ENCODE peak calls at places on chromosomes 4 and X, in ten cellular contexts. One of them, this sample, is unnamed.

GRCh38 chrX:53831662-53832635 is 145.4 kb upstream of the HUWE1 start:
- DNase-seq in kidney epithelial cell: no peak
- DNase-seq in esophagus muscularis mucosa: no peak
- DNase-seq in IMR-90: peak
- DNase-seq in mucosa of descending colon: no peak
- DNase-seq in upper lobe of right lung: no peak
- DNase-seq in cardiac muscle cell: peak
- DNase-seq in choroid plexus epithelial cell: peak
- DNase-seq in dorsolateral prefrontal cortex: no peak
- DNase-seq in left ventricle myocardium inferior: no peak
- DNase-seq in this sample: peak

GRCh38 chr4:83124079-83124780 is 9.7 kb upstream of the PLAC8 start:
- DNase-seq in kidney epithelial cell: no peak
- DNase-seq in esophagus muscularis mucosa: no peak
- DNase-seq in IMR-90: peak
- DNase-seq in mucosa of descending colon: no peak
- DNase-seq in upper lobe of right lung: no peak
- DNase-seq in cardiac muscle cell: no peak
- DNase-seq in choroid plexus epithelial cell: no peak
- DNase-seq in dorsolateral prefrontal cortex: no peak
- DNase-seq in left ventricle myocardium inferior: no peak
- DNase-seq in this sample: peak

GRCh38 chrX:103734125-103734760 is 23.5 kb downstream of the TMEM31 start:
- DNase-seq in kidney epithelial cell: no peak
- DNase-seq in esophagus muscularis mucosa: no peak
- DNase-seq in IMR-90: peak
- DNase-seq in mucosa of descending colon: no peak
- DNase-seq in upper lobe of right lung: no peak
- DNase-seq in cardiac muscle cell: peak
- DNase-seq in choroid plexus epithelial cell: peak
- DNase-seq in dorsolateral prefrontal cortex: no peak
- DNase-seq in left ventricle myocardium inferior: no peak
- DNase-seq in this sample: peak

GRCh38 chrX:106707771-106708454 is 18.6 kb upstream of the RNF128 start:
- DNase-seq in kidney epithelial cell: peak
- DNase-seq in esophagus muscularis mucosa: no peak
- DNase-seq in IMR-90: peak
- DNase-seq in mucosa of descending colon: no peak
- DNase-seq in upper lobe of right lung: no peak
- DNase-seq in cardiac muscle cell: peak
- DNase-seq in choroid plexus epithelial cell: peak
- DNase-seq in dorsolateral prefrontal cortex: no peak
- DNase-seq in left ventricle myocardium inferior: no peak
- DNase-seq in this sample: peak

GRCh38 chrX:43514820-43515219 is 141.3 kb upstream of the MAOA start:
- DNase-seq in kidney epithelial cell: no peak
- DNase-seq in esophagus muscularis mucosa: no peak
- DNase-seq in IMR-90: no peak
- DNase-seq in mucosa of descending colon: no peak
- DNase-seq in upper lobe of right lung: no peak
- DNase-seq in cardiac muscle cell: no peak
- DNase-seq in choroid plexus epithelial cell: no peak
- DNase-seq in dorsolateral prefrontal cortex: no peak
- DNase-seq in left ventricle myocardium inferior: no peak
- DNase-seq in this sample: no peak

GRCh38 chr4:109629775-109630174 is 69.7 kb downstream of the MCUB start:
- DNase-seq in kidney epithelial cell: no peak
- DNase-seq in esophagus muscularis mucosa: no peak
- DNase-seq in IMR-90: no peak
- DNase-seq in mucosa of descending colon: no peak
- DNase-seq in upper lobe of right lung: no peak
- DNase-seq in cardiac muscle cell: no peak
- DNase-seq in choroid plexus epithelial cell: no peak
- DNase-seq in dorsolateral prefrontal cortex: no peak
- DNase-seq in left ventricle myocardium inferior: no peak
- DNase-seq in this sample: no peak

GRCh38 chr4:3514806-3515421 is 17.3 kb downstream of the LRPAP1 start:
- DNase-seq in kidney epithelial cell: no peak
- DNase-seq in esophagus muscularis mucosa: no peak
- DNase-seq in IMR-90: no peak
- DNase-seq in mucosa of descending colon: peak
- DNase-seq in upper lobe of right lung: no peak
- DNase-seq in cardiac muscle cell: no peak
- DNase-seq in choroid plexus epithelial cell: no peak
- DNase-seq in dorsolateral prefrontal cortex: no peak
- DNase-seq in left ventricle myocardium inferior: peak
- DNase-seq in this sample: no peak

GRCh38 chr4:3660086-3660927 is 105.9 kb upstream of the ADRA2C start:
- DNase-seq in kidney epithelial cell: no peak
- DNase-seq in esophagus muscularis mucosa: no peak
- DNase-seq in IMR-90: peak
- DNase-seq in mucosa of descending colon: no peak
- DNase-seq in upper lobe of right lung: no peak
- DNase-seq in cardiac muscle cell: no peak
- DNase-seq in choroid plexus epithelial cell: no peak
- DNase-seq in dorsolateral prefrontal cortex: peak
- DNase-seq in left ventricle myocardium inferior: no peak
- DNase-seq in this sample: no peak

GRCh38 chr4:56995525-56995924 is 16.8 kb downstream of the POLR2B start:
- DNase-seq in kidney epithelial cell: no peak
- DNase-seq in esophagus muscularis mucosa: no peak
- DNase-seq in IMR-90: peak
- DNase-seq in mucosa of descending colon: no peak
- DNase-seq in upper lobe of right lung: no peak
- DNase-seq in cardiac muscle cell: peak
- DNase-seq in choroid plexus epithelial cell: peak
- DNase-seq in dorsolateral prefrontal cortex: peak
- DNase-seq in left ventricle myocardium inferior: peak
- DNase-seq in this sample: peak

GRCh38 chr4:185358514-185359433 is 37.0 kb downstream of the LRP2BP start:
- DNase-seq in kidney epithelial cell: no peak
- DNase-seq in esophagus muscularis mucosa: no peak
- DNase-seq in IMR-90: peak
- DNase-seq in mucosa of descending colon: no peak
- DNase-seq in upper lobe of right lung: no peak
- DNase-seq in cardiac muscle cell: no peak
- DNase-seq in choroid plexus epithelial cell: peak
- DNase-seq in dorsolateral prefrontal cortex: no peak
- DNase-seq in left ventricle myocardium inferior: no peak
- DNase-seq in this sample: no peak

GRCh38 chr4:14028862-14029261 is 401.3 kb upstream of the BOD1L1 start:
- DNase-seq in kidney epithelial cell: no peak
- DNase-seq in esophagus muscularis mucosa: no peak
- DNase-seq in IMR-90: no peak
- DNase-seq in mucosa of descending colon: no peak
- DNase-seq in upper lobe of right lung: no peak
- DNase-seq in cardiac muscle cell: no peak
- DNase-seq in choroid plexus epithelial cell: peak
- DNase-seq in dorsolateral prefrontal cortex: peak
- DNase-seq in left ventricle myocardium inferior: peak
- DNase-seq in this sample: no peak

GRCh38 chr4:98510757-98511517 is 147.5 kb downstream of the TSPAN5 start:
- DNase-seq in kidney epithelial cell: no peak
- DNase-seq in esophagus muscularis mucosa: peak
- DNase-seq in IMR-90: peak
- DNase-seq in mucosa of descending colon: no peak
- DNase-seq in upper lobe of right lung: no peak
- DNase-seq in cardiac muscle cell: peak
- DNase-seq in choroid plexus epithelial cell: peak
- DNase-seq in dorsolateral prefrontal cortex: no peak
- DNase-seq in left ventricle myocardium inferior: no peak
- DNase-seq in this sample: peak

GRCh38 chr4:98508248-98508647 is 150.2 kb downstream of the TSPAN5 start:
- DNase-seq in kidney epithelial cell: no peak
- DNase-seq in esophagus muscularis mucosa: no peak
- DNase-seq in IMR-90: no peak
- DNase-seq in mucosa of descending colon: no peak
- DNase-seq in upper lobe of right lung: no peak
- DNase-seq in cardiac muscle cell: no peak
- DNase-seq in choroid plexus epithelial cell: no peak
- DNase-seq in dorsolateral prefrontal cortex: no peak
- DNase-seq in left ventricle myocardium inferior: no peak
- DNase-seq in this sample: no peak

GRCh38 chr4:98510340-98510739 is 148.1 kb downstream of the TSPAN5 start:
- DNase-seq in kidney epithelial cell: no peak
- DNase-seq in esophagus muscularis mucosa: no peak
- DNase-seq in IMR-90: no peak
- DNase-seq in mucosa of descending colon: no peak
- DNase-seq in upper lobe of right lung: no peak
- DNase-seq in cardiac muscle cell: peak
- DNase-seq in choroid plexus epithelial cell: no peak
- DNase-seq in dorsolateral prefrontal cortex: no peak
- DNase-seq in left ventricle myocardium inferior: no peak
- DNase-seq in this sample: no peak

GRCh38 chr4:98508825-98509539 is 149.4 kb downstream of the TSPAN5 start:
- DNase-seq in kidney epithelial cell: no peak
- DNase-seq in esophagus muscularis mucosa: no peak
- DNase-seq in IMR-90: no peak
- DNase-seq in mucosa of descending colon: no peak
- DNase-seq in upper lobe of right lung: no peak
- DNase-seq in cardiac muscle cell: no peak
- DNase-seq in choroid plexus epithelial cell: peak
- DNase-seq in dorsolateral prefrontal cortex: no peak
- DNase-seq in left ventricle myocardium inferior: no peak
- DNase-seq in this sample: no peak

GRCh38 chr4:98509641-98510170 is 148.7 kb downstream of the TSPAN5 start:
- DNase-seq in kidney epithelial cell: no peak
- DNase-seq in esophagus muscularis mucosa: no peak
- DNase-seq in IMR-90: no peak
- DNase-seq in mucosa of descending colon: no peak
- DNase-seq in upper lobe of right lung: no peak
- DNase-seq in cardiac muscle cell: no peak
- DNase-seq in choroid plexus epithelial cell: peak
- DNase-seq in dorsolateral prefrontal cortex: no peak
- DNase-seq in left ventricle myocardium inferior: no peak
- DNase-seq in this sample: peak
- H3K4me3 ChIP-seq in kidney epithelial cell: no peak
- H3K4me3 ChIP-seq in esophagus muscularis mucosa: no peak
- H3K4me3 ChIP-seq in IMR-90: no peak
- H3K4me3 ChIP-seq in mucosa of descending colon: no peak
- H3K4me3 ChIP-seq in upper lobe of right lung: no peak
- H3K4me3 ChIP-seq in cardiac muscle cell: no peak
- H3K4me3 ChIP-seq in choroid plexus epithelial cell: no peak
- H3K4me3 ChIP-seq in dorsolateral prefrontal cortex: no peak
- H3K4me3 ChIP-seq in left ventricle myocardium inferior: no peak
- H3K4me3 ChIP-seq in this sample: no peak

DNA sequence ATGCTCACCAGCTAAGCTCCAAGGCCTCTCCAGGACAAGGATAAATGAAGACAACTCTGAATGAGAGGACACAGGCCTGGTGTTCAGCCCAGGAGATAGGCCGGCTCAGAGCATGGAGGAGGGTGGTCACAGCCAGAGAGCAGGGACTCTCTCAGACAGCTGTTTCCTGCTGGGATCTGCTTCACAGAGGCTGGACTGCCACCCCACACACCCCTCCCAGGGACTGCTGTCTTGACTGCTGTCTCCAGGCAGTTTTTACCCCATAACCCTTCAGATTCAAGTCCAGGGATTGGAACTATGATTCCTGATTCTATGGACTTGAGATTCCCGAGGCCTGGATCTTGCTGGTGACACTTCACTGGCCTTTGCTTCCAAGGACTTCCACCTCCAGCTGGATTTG is 89.1 kb downstream of the SMIM20 start:
- DNase-seq in kidney epithelial cell: no peak
- DNase-seq in esophagus muscularis mucosa: no peak
- DNase-seq in IMR-90: no peak
- DNase-seq in mucosa of descending colon: no peak
- DNase-seq in upper lobe of right lung: no peak
- DNase-seq in cardiac muscle cell: no peak
- DNase-seq in choroid plexus epithelial cell: no peak
- DNase-seq in dorsolateral prefrontal cortex: no peak
- DNase-seq in left ventricle myocardium inferior: no peak
- DNase-seq in this sample: no peak
- TF ChIP-seq CTCF in kidney epithelial cell: no peak
- TF ChIP-seq CTCF in esophagus muscularis mucosa: no peak
- TF ChIP-seq CTCF in IMR-90: no peak
- TF ChIP-seq CTCF in mucosa of descending colon: no peak
- TF ChIP-seq CTCF in upper lobe of right lung: no peak
- TF ChIP-seq CTCF in cardiac muscle cell: no peak
- TF ChIP-seq CTCF in choroid plexus epithelial cell: no peak
- TF ChIP-seq CTCF in dorsolateral prefrontal cortex: no peak
- TF ChIP-seq CTCF in left ventricle myocardium inferior: no peak
- TF ChIP-seq CTCF in this sample: no peak

GRCh38 chr4:108172231-108172779 is 3.6 kb upstream of the LEF1 start:
- DNase-seq in kidney epithelial cell: no peak
- DNase-seq in esophagus muscularis mucosa: no peak
- DNase-seq in IMR-90: no peak
- DNase-seq in mucosa of descending colon: no peak
- DNase-seq in upper lobe of right lung: peak
- DNase-seq in cardiac muscle cell: peak
- DNase-seq in choroid plexus epithelial cell: no peak
- DNase-seq in dorsolateral prefrontal cortex: no peak
- DNase-seq in left ventricle myocardium inferior: no peak
- DNase-seq in this sample: no peak

GRCh38 chr4:108171541-108172230 is 3.0 kb upstream of the LEF1 start:
- DNase-seq in kidney epithelial cell: no peak
- DNase-seq in esophagus muscularis mucosa: no peak
- DNase-seq in IMR-90: no peak
- DNase-seq in mucosa of descending colon: peak
- DNase-seq in upper lobe of right lung: no peak
- DNase-seq in cardiac muscle cell: no peak
- DNase-seq in choroid plexus epithelial cell: no peak
- DNase-seq in dorsolateral prefrontal cortex: no peak
- DNase-seq in left ventricle myocardium inferior: no peak
- DNase-seq in this sample: no peak

GRCh38 chr4:108169639-108170038 is 907 bp upstream of the LEF1 start:
- DNase-seq in kidney epithelial cell: no peak
- DNase-seq in esophagus muscularis mucosa: no peak
- DNase-seq in IMR-90: no peak
- DNase-seq in mucosa of descending colon: no peak
- DNase-seq in upper lobe of right lung: no peak
- DNase-seq in cardiac muscle cell: no peak
- DNase-seq in choroid plexus epithelial cell: no peak
- DNase-seq in dorsolateral prefrontal cortex: no peak
- DNase-seq in left ventricle myocardium inferior: no peak
- DNase-seq in this sample: no peak

GRCh38 chr4:108168672-108169562 is at the start of gene LEF1:
- DNase-seq in kidney epithelial cell: no peak
- DNase-seq in esophagus muscularis mucosa: no peak
- DNase-seq in IMR-90: peak
- DNase-seq in mucosa of descending colon: peak
- DNase-seq in upper lobe of right lung: peak
- DNase-seq in cardiac muscle cell: peak
- DNase-seq in choroid plexus epithelial cell: peak
- DNase-seq in dorsolateral prefrontal cortex: no peak
- DNase-seq in left ventricle myocardium inferior: no peak
- DNase-seq in this sample: peak

GRCh38 chr4:108170729-108171540 is 2.2 kb upstream of the LEF1 start:
- DNase-seq in kidney epithelial cell: no peak
- DNase-seq in esophagus muscularis mucosa: no peak
- DNase-seq in IMR-90: no peak
- DNase-seq in mucosa of descending colon: no peak
- DNase-seq in upper lobe of right lung: no peak
- DNase-seq in cardiac muscle cell: no peak
- DNase-seq in choroid plexus epithelial cell: no peak
- DNase-seq in dorsolateral prefrontal cortex: no peak
- DNase-seq in left ventricle myocardium inferior: no peak
- DNase-seq in this sample: no peak
- H3K4me3 ChIP-seq in kidney epithelial cell: no peak
- H3K4me3 ChIP-seq in esophagus muscularis mucosa: no peak
- H3K4me3 ChIP-seq in IMR-90: no peak
- H3K4me3 ChIP-seq in mucosa of descending colon: no peak
- H3K4me3 ChIP-seq in upper lobe of right lung: no peak
- H3K4me3 ChIP-seq in cardiac muscle cell: no peak
- H3K4me3 ChIP-seq in choroid plexus epithelial cell: no peak
- H3K4me3 ChIP-seq in dorsolateral prefrontal cortex: no peak
- H3K4me3 ChIP-seq in left ventricle myocardium inferior: no peak
- H3K4me3 ChIP-seq in this sample: no peak

GRCh38 chr4:106201373-106201772 is 114.6 kb downstream of the TBCK start:
- DNase-seq in kidney epithelial cell: no peak
- DNase-seq in esophagus muscularis mucosa: no peak
- DNase-seq in IMR-90: peak
- DNase-seq in mucosa of descending colon: no peak
- DNase-seq in upper lobe of right lung: no peak
- DNase-seq in cardiac muscle cell: peak
- DNase-seq in choroid plexus epithelial cell: peak
- DNase-seq in dorsolateral prefrontal cortex: no peak
- DNase-seq in left ventricle myocardium inferior: no peak
- DNase-seq in this sample: peak
- TF ChIP-seq CTCF in kidney epithelial cell: peak
- TF ChIP-seq CTCF in esophagus muscularis mucosa: peak
- TF ChIP-seq CTCF in IMR-90: peak
- TF ChIP-seq CTCF in mucosa of descending colon: no peak
- TF ChIP-seq CTCF in upper lobe of right lung: peak
- TF ChIP-seq CTCF in cardiac muscle cell: peak
- TF ChIP-seq CTCF in choroid plexus epithelial cell: peak
- TF ChIP-seq CTCF in dorsolateral prefrontal cortex: peak
- TF ChIP-seq CTCF in left ventricle myocardium inferior: peak
- TF ChIP-seq CTCF in this sample: peak

This sample was measured in fibroblast of mammary gland.